ENCODE peak calls at places on chromosomes 13 and 19, in six cellular contexts. U is H1, P is K562, D is GM12878, K is GM12892, Z is HepG2. R is an unnamed sample.

GRCh38 chr19:2327773-2328400 is 499 bp downstream of the LSM7 start:
- DNase-seq in U (peak; percentile 57), P (peak; percentile 78), D (peak; percentile 86), K (peak; percentile 62), Z (peak; percentile 32), R (peak; percentile 71)

GRCh38 chr19:55467236-55468053 is 2.9 kb upstream of the C19orf85 start:
- DNase-seq in U (no peak), P (peak; percentile 85), D (no peak), K (peak; percentile 90), Z (peak; percentile 69), R (peak; percentile 89)

GRCh38 chr13:106507560-106508274 is 27.7 kb downstream of the EFNB2 start:
- DNase-seq in U (no peak), P (peak; percentile 44), D (no peak), K (no peak), Z (peak; percentile 1), R (no peak)

GRCh38 chr19:55459950-55460657 is 1.3 kb downstream of the ISOC2 start:
- DNase-seq in U (no peak), P (peak; percentile 47), D (no peak), K (no peak), Z (peak; percentile 62), R (no peak)

GRCh38 chr13:39397866-39398265 is 205.1 kb downstream of the LHFPL6 start:
- DNase-seq in U (no peak), P (no peak), D (no peak), K (no peak), Z (no peak), R (no peak)

GRCh38 chr19:21922276-21922675 is 86.3 kb upstream of the ZNF43 start:
- DNase-seq in U (no peak), P (no peak), D (no peak), K (no peak), Z (no peak), R (no peak)

GRCh38 chr13:98285317-98285716 is 108.2 kb upstream of the RNF113B start:
- DNase-seq in U (no peak), P (no peak), D (no peak), K (no peak), Z (no peak), R (no peak)

GRCh38 chr13:110433014-110433413 is 125.9 kb downstream of the COL4A2 start:
- DNase-seq in U (no peak), P (no peak), D (no peak), K (no peak), Z (no peak), R (no peak)

GRCh38 chr13:83221256-83221655 is 661.0 kb downstream of the SLITRK1 start:
- DNase-seq in U (no peak), P (peak; percentile 0), D (no peak), K (no peak), Z (no peak), R (no peak)

GRCh38 chr13:33644607-33645543 is 173.1 kb upstream of the RFC3 start:
- DNase-seq in U (no peak), P (no peak), D (no peak), K (no peak), Z (no peak), R (no peak)

GRCh38 chr13:106446011-106446410 is 89.5 kb downstream of the EFNB2 start:
- DNase-seq in U (no peak), P (no peak), D (no peak), K (no peak), Z (no peak), R (no peak)

GRCh38 chr13:92487238-92487637 is 739.4 kb upstream of the GPC6 start:
- DNase-seq in U (no peak), P (no peak), D (no peak), K (no peak), Z (no peak), R (no peak)

GRCh38 chr13:30448441-30448840 is 17.3 kb downstream of the HMGB1 start:
- DNase-seq in U (no peak), P (no peak), D (no peak), K (no peak), Z (no peak), R (no peak)

GRCh38 chr19:28638445-28638844 is 574.5 kb downstream of the UQCRFS1 start:
- DNase-seq in U (no peak), P (peak; percentile 54), D (no peak), K (no peak), Z (no peak), R (no peak)

GRCh38 chr13:25186187-25186586 is 14.1 kb upstream of the AMER2 start:
- DNase-seq in U (no peak), P (no peak), D (no peak), K (no peak), Z (no peak), R (no peak)

GRCh38 chr13:80177327-80177726 is 163.6 kb downstream of the SPRY2 start:
- DNase-seq in U (no peak), P (no peak), D (no peak), K (no peak), Z (no peak), R (no peak)

GRCh38 chr13:70171151-70171550 is 62.9 kb upstream of the KLHL1 start:
- DNase-seq in U (no peak), P (no peak), D (no peak), K (no peak), Z (no peak), R (no peak)

GRCh38 chr13:103250071-103250470 is 183.9 kb upstream of the SLC10A2 start:
- DNase-seq in U (no peak), P (no peak), D (no peak), K (no peak), Z (no peak), R (no peak)

GRCh38 chr19:47124937-47125668 is 5.5 kb upstream of the SAE1 start:
- DNase-seq in U (no peak), P (peak; percentile 78), D (no peak), K (peak; percentile 32), Z (peak; percentile 78), R (peak; percentile 30)

GRCh38 chr13:113848431-113849260 is 15.2 kb downstream of the GAS6 start:
- DNase-seq in U (no peak), P (no peak), D (no peak), K (peak; percentile 1), Z (no peak), R (no peak)

GRCh38 chr19:50909240-50910070 is 1.7 kb downstream of the KLK4 start:
- DNase-seq in U (peak; percentile 95), P (peak; percentile 93), D (no peak), K (peak; percentile 54), Z (peak; percentile 13), R (peak; percentile 39)

GRCh38 chr19:44608391-44608821 is 5.0 kb upstream of the IGSF23 start:
- DNase-seq in U (no peak), P (no peak), D (no peak), K (no peak), Z (no peak), R (no peak)

GRCh38 chr19:3969435-3970312 is 1.2 kb downstream of the DAPK3 start:
- DNase-seq in U (no peak), P (peak; percentile 61), D (no peak), K (no peak), Z (peak; percentile 54), R (no peak)

GRCh38 chr13:41460930-41461329 is 3.6 kb downstream of the RGCC start:
- DNase-seq in U (no peak), P (no peak), D (no peak), K (no peak), Z (no peak), R (no peak)

GRCh38 chr19:19140476-19140875 is 2.2 kb upstream of the TMEM161A start:
- DNase-seq in U (no peak), P (no peak), D (no peak), K (no peak), Z (no peak), R (no peak)

GRCh38 chr13:19586904-19587634 is 25.7 kb upstream of the TPTE2 start:
- DNase-seq in U (no peak), P (peak; percentile 51), D (peak; percentile 65), K (peak; percentile 32), Z (peak; percentile 65), R (peak; percentile 50)

GRCh38 chr13:31951215-31951678 is 80.3 kb upstream of the FRY start:
- DNase-seq in U (no peak), P (no peak), D (peak; percentile 89), K (peak; percentile 31), Z (no peak), R (peak; percentile 37)

GRCh38 chr13:90396266-90396665 is 951.2 kb upstream of the MIR17HG start:
- DNase-seq in U (no peak), P (no peak), D (no peak), K (no peak), Z (no peak), R (no peak)

GRCh38 chr13:38530492-38530891 is 156.4 kb upstream of the FREM2 start:
- DNase-seq in U (no peak), P (no peak), D (no peak), K (no peak), Z (no peak), R (no peak)

GRCh38 chr19:41708481-41708880 is at the start of gene CEACAM5:
- DNase-seq in U (no peak), P (no peak), D (no peak), K (no peak), Z (no peak), R (no peak)

GRCh38 chr13:26968431-26969335 is 202.9 kb downstream of the USP12 start:
- DNase-seq in U (no peak), P (no peak), D (no peak), K (no peak), Z (peak; percentile 94), R (no peak)
- TF ChIP-seq POLR2A in U (no peak), P (no peak), D (no peak), K (no peak), Z (peak; percentile 52), R (no peak)

GRCh38 chr13:20772401-20773131 is 1.2 kb downstream of the EEF1AKMT1 start:
- DNase-seq in U (no peak), P (peak; percentile 23), D (no peak), K (no peak), Z (no peak), R (no peak)
- TF ChIP-seq TAF1 in U (no peak), P (no peak), D (no peak), K (no peak), Z (no peak), R (no peak)

GRCh38 chr19:58209577-58209976 is 19.1 kb upstream of the ZNF544 start:
- DNase-seq in U (no peak), P (no peak), D (no peak), K (no peak), Z (no peak), R (no peak)
- TF ChIP-seq POLR2A in U (no peak), P (no peak), D (peak; percentile 55), K (no peak), Z (no peak), R (no peak)

DNA sequence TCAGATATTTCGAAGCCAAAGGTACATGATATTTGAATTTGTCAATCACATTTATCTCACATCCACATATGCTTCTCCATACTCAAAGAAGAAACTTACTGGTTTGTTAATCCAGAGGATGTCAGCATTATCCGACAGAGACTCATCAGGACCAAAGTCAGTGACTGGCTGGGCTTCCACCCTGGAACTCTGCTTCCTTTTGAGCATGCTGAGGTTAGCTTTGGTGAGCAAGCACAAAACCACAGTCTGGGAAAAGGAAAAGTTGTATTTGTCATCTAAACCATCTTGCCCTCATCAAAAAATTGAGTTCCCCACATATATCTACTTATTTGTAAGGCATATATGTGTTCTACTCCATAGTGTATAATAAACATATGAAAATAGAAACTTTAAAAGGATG is 17.4 kb downstream of the NALCN start:
- DNase-seq in U (no peak), P (no peak), D (no peak), K (no peak), Z (no peak), R (no peak)
- TF ChIP-seq TAF1 in U (no peak), P (no peak), D (no peak), K (no peak), Z (no peak), R (no peak)